ENCODE peak calls at places on chromosomes 4 and X, in four cellular contexts. T is K562, M is GM12878, H is HL-60. G is an unnamed sample.

GRCh38 chr4:149911995-149912394 is 96.4 kb upstream of the IQCM start:
- DNase-seq in H (no peak), T (no peak), M (no peak), G (no peak)

GRCh38 chrX:154013614-154014360 is 5.9 kb downstream of the IRAK1 start:
- DNase-seq in H (peak; percentile 24), T (peak; percentile 66), M (no peak), G (peak; percentile 56)

GRCh38 chrX:119685225-119686066 is 7.5 kb downstream of the SEPTIN6 start:
- DNase-seq in H (peak; percentile 33), T (peak; percentile 65), M (no peak), G (no peak)

GRCh38 chr4:69051576-69051943 is 44.7 kb upstream of the UGT2B7 start:
- DNase-seq in T (no peak), M (no peak), H (no peak), G (no peak)

GRCh38 chr4:15078682-15079642 is 76.7 kb downstream of the CPEB2 start:
- DNase-seq in T (no peak), H (peak; percentile 82), M (no peak), G (no peak)

GRCh38 chr4:5166377-5166776 is 115.1 kb downstream of the STK32B start:
- DNase-seq in M (no peak), H (no peak), T (no peak), G (no peak)

GRCh38 chr4:149264093-149264733 is 551.4 kb downstream of the IQCM start:
- DNase-seq in T (peak; percentile 45), H (peak; percentile 4), M (peak; percentile 4), G (no peak)

GRCh38 chrX:16185725-16186136 is 18.4 kb downstream of the MAGEB17 start:
- DNase-seq in T (peak; percentile 38), H (peak; percentile 17), M (peak; percentile 27), G (no peak)

GRCh38 chrX:111511477-111511876 is at the start of gene SERTM2:
- DNase-seq in M (no peak), H (no peak), T (peak; percentile 12), G (no peak)

GRCh38 chr4:13627606-13628301 is at the start of gene BOD1L1:
- DNase-seq in H (peak; percentile 80), T (peak; percentile 94), M (peak; percentile 60), G (peak; percentile 74)

GRCh38 chr4:165926307-165926706 is 53.3 kb downstream of the TLL1 start:
- DNase-seq in T (no peak), M (no peak), H (no peak), G (no peak)

GRCh38 chr4:1403591-1404572 is 2.4 kb downstream of the NKX1-1 start:
- DNase-seq in M (no peak), H (no peak), T (no peak), G (no peak)

GRCh38 chr4:54234497-54235205 is 5.6 kb downstream of the PDGFRA start:
- DNase-seq in T (no peak), M (no peak), H (no peak), G (no peak)

GRCh38 chrX:123169247-123169901 is 14.7 kb upstream of the GRIA3 start:
- DNase-seq in M (no peak), T (no peak), H (no peak), G (no peak)

GRCh38 chr4:40976343-40976742 is 226.6 kb downstream of the NSUN7 start:
- DNase-seq in H (no peak), M (no peak), T (peak; percentile 32), G (no peak)

GRCh38 chr4:126766266-126766665 is 866.5 kb upstream of the INTU start:
- DNase-seq in T (no peak), M (no peak), H (no peak), G (no peak)

GRCh38 chrX:74383611-74384010 is 37.7 kb upstream of the SLC16A2 start:
- DNase-seq in H (no peak), T (peak; percentile 6), M (no peak), G (no peak)

GRCh38 chrX:9260603-9261002 is 204.3 kb upstream of the TBL1X start:
- DNase-seq in H (no peak), T (no peak), M (no peak), G (no peak)

GRCh38 chr4:83438719-83439118 is 16.9 kb downstream of the HELQ start:
- DNase-seq in M (no peak), H (no peak), T (no peak), G (no peak)

GRCh38 chr4:171016145-171016544 is 797.1 kb upstream of the GALNTL6 start:
- DNase-seq in M (no peak), T (no peak), H (no peak), G (no peak)

GRCh38 chrX:129161108-129161507 is 362.2 kb downstream of the SMARCA1 start:
- DNase-seq in M (no peak), T (no peak), H (no peak), G (no peak)

GRCh38 chr4:95674451-95675095 is 125.8 kb upstream of the UNC5C start:
- DNase-seq in H (no peak), M (no peak), T (no peak), G (no peak)

GRCh38 chrX:49309401-49309981 is 6.0 kb downstream of the GAGE10 start:
- DNase-seq in H (no peak), T (no peak), M (no peak), G (no peak)

GRCh38 chr4:117664706-117665444 is 369.4 kb upstream of the NDST3 start:
- DNase-seq in T (no peak), H (no peak), M (no peak), G (no peak)

GRCh38 chr4:10115271-10115656 is 1.3 kb downstream of the WDR1 start:
- DNase-seq in M (no peak), H (no peak), T (no peak), G (no peak)

GRCh38 chr4:6348408-6348807 is 78.8 kb downstream of the WFS1 start:
- DNase-seq in H (no peak), M (no peak), T (no peak), G (no peak)

GRCh38 chrX:67545772-67546495 is 2.1 kb downstream of the AR start:
- DNase-seq in T (no peak), M (no peak), H (no peak), G (no peak)

GRCh38 chr4:38128478-38129451 is 168.6 kb downstream of the PTTG2 start:
- DNase-seq in T (no peak), M (peak; percentile 95), H (no peak), G (no peak)

GRCh38 chrX:35098419-35098818 is 155.8 kb downstream of the FAM47B start:
- DNase-seq in M (no peak), T (no peak), H (no peak), G (no peak)

GRCh38 chrX:13965531-13965930 is 64.2 kb downstream of the GEMIN8 start:
- DNase-seq in M (no peak), H (no peak), T (no peak), G (no peak)

GRCh38 chr4:48368389-48368788 is 27.1 kb downstream of the SLAIN2 start:
- DNase-seq in H (no peak), M (no peak), T (no peak), G (no peak)

GRCh38 chr4:89562715-89563114 is 255.1 kb upstream of the GPRIN3 start:
- DNase-seq in T (no peak), M (no peak), H (no peak), G (no peak)

GRCh38 chrX:66162331-66162822 is 1.7 kb upstream of the HEPH start:
- DNase-seq in M (peak; percentile 7), H (no peak), T (peak; percentile 92), G (no peak)

GRCh38 chr4:158644341-158644740 is 27.3 kb downstream of the C4orf46 start:
- DNase-seq in H (no peak), M (no peak), T (no peak), G (no peak)

GRCh38 chrX:50927127-50927526 is 16.6 kb downstream of the BMP15 start:
- DNase-seq in M (no peak), H (no peak), T (no peak), G (no peak)

GRCh38 chrX:152932598-152933175 is 34.8 kb downstream of the ZNF185 start:
- DNase-seq in H (no peak), M (no peak), T (no peak), G (no peak)

GRCh38 chrX:152929898-152930297 is 32.0 kb downstream of the ZNF185 start:
- DNase-seq in T (no peak), H (no peak), M (no peak), G (no peak)

GRCh38 chrX:152932144-152932543 is 34.3 kb downstream of the ZNF185 start:
- DNase-seq in T (no peak), M (no peak), H (no peak), G (no peak)

GRCh38 chrX:152928761-152929400 is 31.0 kb downstream of the ZNF185 start:
- DNase-seq in T (no peak), H (no peak), M (no peak), G (no peak)

DNA sequence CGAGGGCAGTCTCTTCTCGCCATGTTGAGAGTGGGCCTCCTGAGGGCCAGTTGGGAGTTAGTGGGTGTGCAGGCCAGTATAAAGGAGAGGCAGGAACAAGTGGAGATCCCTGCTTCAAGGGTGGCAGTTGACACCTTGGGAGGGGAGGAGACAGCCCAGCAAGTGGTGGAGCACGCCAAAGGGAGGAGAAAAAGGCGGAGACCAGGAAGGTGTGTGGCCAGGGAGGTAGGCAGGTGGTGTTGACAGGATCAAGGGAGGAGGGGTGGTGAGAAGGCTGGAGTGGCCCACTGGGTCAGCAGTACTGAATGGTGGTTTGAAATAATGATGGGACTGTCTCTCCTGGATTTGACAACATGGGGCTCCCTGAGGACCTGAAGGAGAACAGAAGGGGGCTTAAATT is 32.6 kb downstream of the ZNF185 start:
- DNase-seq in T (no peak), M (no peak), H (no peak), G (no peak)
- TF ChIP-seq POLR2AphosphoS5 in T (no peak), M (no peak), H (no peak), G (no peak)

DNA sequence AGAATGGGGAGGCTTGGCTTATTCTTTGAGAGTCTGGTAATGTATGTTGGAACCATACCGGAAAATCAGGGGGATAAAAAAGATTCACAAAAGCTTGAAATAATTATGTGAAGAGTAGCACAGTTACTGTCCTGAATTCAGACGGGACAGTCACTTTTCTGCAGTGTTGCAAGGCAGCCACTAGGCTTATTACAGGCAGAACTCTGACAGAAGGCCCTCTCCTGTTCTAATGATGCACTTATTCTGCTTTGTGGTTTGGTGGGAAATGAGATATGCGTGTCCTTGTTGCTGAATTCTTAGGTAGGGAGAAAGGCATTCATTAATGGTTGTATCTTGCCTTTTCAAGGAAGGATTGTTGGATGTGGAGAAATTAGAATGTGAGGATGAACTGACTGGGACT is 37.2 kb downstream of the GUCY1B1 start:
- DNase-seq in T (no peak), M (no peak), H (no peak), G (no peak)
- TF ChIP-seq SPI1 in T (no peak), M (no peak), H (no peak), G (no peak)

GRCh38 chr4:110197421-110198398 is 705 bp downstream of the ELOVL6 start:
- DNase-seq in M (no peak), H (no peak), T (peak; percentile 66), G (peak; percentile 27)
- TF ChIP-seq POLR2AphosphoS5 in M (peak; percentile 80), H (no peak), T (no peak), G (peak; percentile 58)

GRCh38 chr4:151676301-151676700 is 84.5 kb downstream of the GATB start:
- DNase-seq in T (no peak), H (no peak), M (no peak), G (no peak)
- TF ChIP-seq SPI1 in T (no peak), H (no peak), M (no peak), G (no peak)

DNA sequence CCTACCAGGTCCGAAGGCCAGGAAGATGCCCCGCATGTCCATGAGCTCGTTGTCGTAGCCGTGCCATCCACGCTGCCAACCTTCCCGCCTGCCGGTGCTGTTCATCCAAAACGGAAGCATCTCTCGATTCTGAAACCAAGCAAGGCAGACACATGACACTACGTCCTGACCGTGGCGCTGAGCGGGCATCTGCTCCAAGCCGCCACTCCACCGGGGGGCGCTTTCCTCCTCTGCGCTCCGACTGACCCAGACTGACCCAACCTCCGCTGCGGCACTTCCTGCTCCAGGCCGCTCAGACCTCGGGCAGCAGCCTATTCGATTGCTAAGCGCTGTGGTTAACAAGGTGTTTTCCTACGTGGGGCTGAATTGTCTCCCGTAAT is 120.4 kb downstream of the ENPP6 start:
- DNase-seq in T (peak; percentile 40), H (peak; percentile 4), M (no peak), G (no peak)
- TF ChIP-seq POLR2AphosphoS5 in T (no peak), H (no peak), M (no peak), G (no peak)

G was measured in GM12891.